ENCODE peak calls at places on chromosomes 1 and 21, in five cellular contexts. One of them, this sample, is unnamed.

GRCh38 chr1:24540906-24541710 is 14.8 kb upstream of the NCMAP start:
- DNase-seq in H54: no peak
- DNase-seq in neural crest cell: no peak
- DNase-seq in IMR-90: peak
- DNase-seq in GM12865: no peak
- DNase-seq in this sample: no peak

GRCh38 chr21:28962465-28962864 is 30.2 kb downstream of the LTN1 start:
- DNase-seq in neural crest cell: no peak
- DNase-seq in IMR-90: no peak
- DNase-seq in H54: no peak
- DNase-seq in GM12865: no peak
- DNase-seq in this sample: no peak

GRCh38 chr1:215888159-215888558 is 321.1 kb downstream of the KCTD3 start:
- DNase-seq in GM12865: peak
- DNase-seq in IMR-90: no peak
- DNase-seq in neural crest cell: no peak
- DNase-seq in H54: no peak
- DNase-seq in this sample: no peak

GRCh38 chr1:234628099-234628498 is 18.1 kb upstream of the IRF2BP2 start:
- DNase-seq in H54: no peak
- DNase-seq in GM12865: no peak
- DNase-seq in IMR-90: peak
- DNase-seq in neural crest cell: no peak
- DNase-seq in this sample: peak

GRCh38 chr1:8423134-8423701 is 105.3 kb downstream of the SLC45A1 start:
- DNase-seq in GM12865: peak
- DNase-seq in IMR-90: no peak
- DNase-seq in H54: no peak
- DNase-seq in neural crest cell: no peak
- DNase-seq in this sample: no peak

GRCh38 chr1:26318338-26319064 is 743 bp downstream of the CD52 start:
- DNase-seq in H54: no peak
- DNase-seq in IMR-90: no peak
- DNase-seq in GM12865: peak
- DNase-seq in neural crest cell: no peak
- DNase-seq in this sample: no peak

GRCh38 chr1:25099343-25099951 is 132.9 kb downstream of the SYF2 start:
- DNase-seq in neural crest cell: no peak
- DNase-seq in H54: no peak
- DNase-seq in GM12865: peak
- DNase-seq in IMR-90: no peak
- DNase-seq in this sample: no peak

GRCh38 chr1:59163268-59164092 is 133.4 kb upstream of the FGGY start:
- DNase-seq in GM12865: no peak
- DNase-seq in IMR-90: peak
- DNase-seq in H54: no peak
- DNase-seq in neural crest cell: no peak
- DNase-seq in this sample: no peak

GRCh38 chr1:15214507-15214906 is 32.5 kb upstream of the FHAD1 start:
- DNase-seq in neural crest cell: peak
- DNase-seq in H54: no peak
- DNase-seq in GM12865: no peak
- DNase-seq in IMR-90: peak
- DNase-seq in this sample: no peak

GRCh38 chr1:183304466-183305122 is 113.6 kb downstream of the NMNAT2 start:
- DNase-seq in IMR-90: no peak
- DNase-seq in neural crest cell: no peak
- DNase-seq in H54: no peak
- DNase-seq in GM12865: no peak
- DNase-seq in this sample: no peak

GRCh38 chr1:23101101-23101827 is 67.4 kb downstream of the LUZP1 start:
- DNase-seq in GM12865: no peak
- DNase-seq in neural crest cell: no peak
- DNase-seq in IMR-90: peak
- DNase-seq in H54: no peak
- DNase-seq in this sample: no peak

This sample was measured in T1000.